ENCODE peak calls at places on chromosome 1, in four cellular contexts. O, M, H and J are unnamed samples.

GRCh38 chr1:156623946-156624813 is 5.0 kb downstream of the HAPLN2 start:
- DNase-seq in O (peak), M (peak), H (no peak), J (peak)

GRCh38 chr1:210384625-210385024 is 55.9 kb downstream of the HHAT start:
- DNase-seq in O (no peak), M (no peak), H (no peak), J (no peak)

GRCh38 chr1:112905420-112906154 is 50.4 kb downstream of the SLC16A1 start:
- DNase-seq in O (no peak), M (no peak), H (peak), J (no peak)

GRCh38 chr1:166193057-166193456 is 26.3 kb upstream of the FAM78B start:
- DNase-seq in O (peak), M (no peak), H (no peak), J (no peak)

GRCh38 chr1:165633624-165634023 is 2.6 kb downstream of the MGST3 start:
- DNase-seq in O (peak), M (peak), H (no peak), J (peak)

GRCh38 chr1:115883240-115883639 is 42.3 kb upstream of the NHLH2 start:
- DNase-seq in O (no peak), M (no peak), H (no peak), J (no peak)

GRCh38 chr1:184929711-184930202 is 44.6 kb downstream of the NIBAN1 start:
- DNase-seq in O (no peak), M (no peak), H (no peak), J (peak)

GRCh38 chr1:86447198-86447790 is 21.4 kb upstream of the CLCA1 start:
- DNase-seq in O (no peak), M (no peak), H (no peak), J (no peak)

GRCh38 chr1:29650041-29650400 is 413.7 kb downstream of the PTPRU start:
- DNase-seq in O (no peak), M (no peak), H (no peak), J (peak)

GRCh38 chr1:19665456-19666138 is 922 bp downstream of the HTR6 start:
- DNase-seq in O (no peak), M (no peak), H (no peak), J (no peak)

GRCh38 chr1:165914136-165914798 is 86.9 kb downstream of the UCK2 start:
- DNase-seq in O (peak), M (peak), H (peak), J (peak)